ENCODE peak calls at places on chromosomes 1 and 21, in eight cellular contexts. M, B, E, N, R, Q, K and V are unnamed samples.

GRCh38 chr1:8866173-8866791 is 12.2 kb downstream of the ENO1 start:
- DNase-seq in M (no peak), B (no peak), E (no peak), N (no peak), R (no peak), Q (no peak), K (no peak), V (no peak)

GRCh38 chr1:175900171-175900570 is 156.8 kb upstream of the TNR start:
- DNase-seq in M (no peak), B (no peak), E (peak), N (no peak), R (no peak), Q (no peak), K (no peak), V (no peak)

GRCh38 chr1:183590225-183591191 is at the start of gene NCF2:
- DNase-seq in M (no peak), B (no peak), E (no peak), N (no peak), R (no peak), Q (peak), K (no peak), V (no peak)

GRCh38 chr1:228150458-228151169 is 884 bp downstream of the GJC2 start:
- DNase-seq in M (no peak), B (peak), E (no peak), N (peak), R (no peak), Q (peak), K (no peak), V (peak)

GRCh38 chr1:81554108-81554507 is 246.6 kb upstream of the ADGRL2 start:
- DNase-seq in M (no peak), B (no peak), E (no peak), N (no peak), R (no peak), Q (no peak), K (no peak), V (no peak)

GRCh38 chr1:74467786-74468377 is 44.5 kb downstream of the LRRC53 start:
- DNase-seq in M (no peak), B (no peak), E (no peak), N (no peak), R (no peak), Q (no peak), K (no peak), V (no peak)

GRCh38 chr1:18481190-18481920 is 625 bp downstream of the KLHDC7A start:
- DNase-seq in M (no peak), B (no peak), E (no peak), N (no peak), R (no peak), Q (no peak), K (no peak), V (no peak)

GRCh38 chr1:150293433-150294253 is at the start of gene MRPS21:
- DNase-seq in M (peak), B (peak), E (peak), N (peak), R (peak), Q (peak), K (peak), V (peak)

GRCh38 chr1:228062812-228063211 is 19.7 kb upstream of the ARF1 start:
- DNase-seq in M (no peak), B (no peak), E (no peak), N (no peak), R (no peak), Q (no peak), K (no peak), V (no peak)

GRCh38 chr1:160420881-160421842 is 20.8 kb downstream of the VANGL2 start:
- DNase-seq in M (no peak), B (no peak), E (no peak), N (no peak), R (no peak), Q (no peak), K (no peak), V (no peak)

GRCh38 chr1:209756608-209757445 is 974 bp downstream of the TRAF3IP3 start:
- DNase-seq in M (no peak), B (no peak), E (no peak), N (no peak), R (no peak), Q (no peak), K (no peak), V (peak)

GRCh38 chr1:229582011-229582694 is 23.6 kb upstream of the ABCB10 start:
- DNase-seq in M (no peak), B (no peak), E (no peak), N (no peak), R (no peak), Q (peak), K (no peak), V (peak)

GRCh38 chr1:205318231-205318991 is 3.1 kb downstream of the NUAK2 start:
- DNase-seq in M (no peak), B (no peak), E (no peak), N (no peak), R (no peak), Q (no peak), K (no peak), V (no peak)

GRCh38 chr21:25507522-25507921 is 99.8 kb downstream of the MRPL39 start:
- DNase-seq in M (no peak), B (no peak), E (no peak), N (no peak), R (no peak), Q (peak), K (no peak), V (no peak)

GRCh38 chr1:160755864-160756616 is 17.0 kb downstream of the SLAMF7 start:
- DNase-seq in M (no peak), B (no peak), E (no peak), N (no peak), R (no peak), Q (no peak), K (no peak), V (no peak)

GRCh38 chr1:226798427-226799411 is 59.6 kb upstream of the ITPKB start:
- DNase-seq in M (peak), B (no peak), E (no peak), N (no peak), R (peak), Q (no peak), K (no peak), V (no peak)

GRCh38 chr1:74673351-74674111 is at the start of gene ERICH3:
- DNase-seq in M (no peak), B (peak), E (no peak), N (peak), R (no peak), Q (no peak), K (no peak), V (peak)

GRCh38 chr1:12177999-12178441 is 11.2 kb downstream of the TNFRSF1B start:
- DNase-seq in M (peak), B (no peak), E (peak), N (no peak), R (peak), Q (peak), K (peak), V (no peak)

GRCh38 chr1:173963477-173963876 is 46.4 kb upstream of the SERPINC1 start:
- DNase-seq in M (no peak), B (no peak), E (no peak), N (no peak), R (no peak), Q (no peak), K (no peak), V (no peak)

GRCh38 chr1:94622757-94623156 is 81.2 kb upstream of the F3 start:
- DNase-seq in M (no peak), B (no peak), E (peak), N (no peak), R (no peak), Q (peak), K (no peak), V (no peak)

GRCh38 chr21:25568230-25568629 is 39.1 kb downstream of the MRPL39 start:
- DNase-seq in M (no peak), B (no peak), E (peak), N (no peak), R (no peak), Q (peak), K (no peak), V (no peak)

GRCh38 chr1:99251308-99251707 is 13.0 kb upstream of the PLPPR4 start:
- DNase-seq in M (no peak), B (no peak), E (no peak), N (no peak), R (no peak), Q (no peak), K (no peak), V (no peak)

GRCh38 chr1:228105269-228105995 is 2.3 kb upstream of the C1orf35 start:
- DNase-seq in M (no peak), B (no peak), E (no peak), N (no peak), R (no peak), Q (no peak), K (no peak), V (no peak)

GRCh38 chr1:213417225-213417820 is 366.3 kb downstream of the RPS6KC1 start:
- DNase-seq in M (no peak), B (no peak), E (no peak), N (no peak), R (no peak), Q (no peak), K (no peak), V (no peak)

GRCh38 chr1:147264158-147264768 is 21.8 kb downstream of the CHD1L start:
- DNase-seq in M (no peak), B (no peak), E (peak), N (no peak), R (no peak), Q (peak), K (no peak), V (no peak)

GRCh38 chr1:208412994-208413393 is 168.8 kb upstream of the PLXNA2 start:
- DNase-seq in M (no peak), B (no peak), E (no peak), N (no peak), R (no peak), Q (no peak), K (no peak), V (no peak)

GRCh38 chr1:212218911-212219310 is 66.3 kb upstream of the PPP2R5A start:
- DNase-seq in M (no peak), B (no peak), E (peak), N (no peak), R (no peak), Q (peak), K (no peak), V (no peak)

GRCh38 chr1:207959141-207959825 is 48.4 kb upstream of the CD34 start:
- DNase-seq in M (no peak), B (peak), E (peak), N (peak), R (no peak), Q (peak), K (no peak), V (peak)

GRCh38 chr1:77018386-77019156 is 151.3 kb downstream of the ST6GALNAC5 start:
- DNase-seq in M (no peak), B (no peak), E (no peak), N (no peak), R (no peak), Q (no peak), K (no peak), V (no peak)

GRCh38 chr1:36150296-36151132 is 1.2 kb upstream of the TRAPPC3 start:
- DNase-seq in M (peak), B (peak), E (peak), N (peak), R (peak), Q (peak), K (peak), V (peak)

GRCh38 chr1:205670611-205671430 is 9.5 kb downstream of the SLC45A3 start:
- DNase-seq in M (no peak), B (no peak), E (no peak), N (no peak), R (no peak), Q (no peak), K (no peak), V (no peak)

GRCh38 chr1:150876111-150876434 is 326 bp downstream of the ARNT start:
- DNase-seq in M (no peak), B (peak), E (peak), N (no peak), R (no peak), Q (peak), K (no peak), V (peak)

GRCh38 chr1:183278736-183279591 is 92.9 kb downstream of the LAMC2 start:
- DNase-seq in M (no peak), B (no peak), E (peak), N (no peak), R (no peak), Q (peak), K (no peak), V (no peak)